ENCODE peak calls at places on chromosomes 3 and 15, in seven cellular contexts. J is gastrocnemius medialis, T is IMR-90, V is adrenal gland, U is suprapubic skin, D is HCT116, G is Peyer's patch. L is an unnamed sample.

GRCh38 chr3:29239377-29239776 is 41.5 kb upstream of the RBMS3 start:
- DNase-seq in D (no peak), J (no peak), U (no peak), G (no peak), T (peak), V (no peak), L (no peak)

GRCh38 chr3:94285874-94286273 is 223.0 kb downstream of the NSUN3 start:
- DNase-seq in G (no peak), U (no peak), T (no peak), V (no peak), J (no peak), D (no peak), L (no peak)

GRCh38 chr3:71591106-71591505 is 7.6 kb upstream of the FOXP1 start:
- DNase-seq in G (no peak), D (no peak), V (no peak), U (no peak), J (no peak), T (peak), L (no peak)

GRCh38 chr3:194132465-194133358 is 3.2 kb upstream of the HES1 start:
- DNase-seq in U (no peak), V (no peak), T (no peak), D (no peak), J (no peak), G (peak), L (no peak)

GRCh38 chr3:53150247-53151085 is 10.5 kb upstream of the PRKCD start:
- DNase-seq in D (peak), J (no peak), T (peak), U (no peak), V (peak), G (peak), L (peak)

GRCh38 chr3:70053293-70053692 is 53.8 kb downstream of the SAMMSON start:
- DNase-seq in T (no peak), D (no peak), U (no peak), V (no peak), J (no peak), G (no peak), L (no peak)

GRCh38 chr3:59425942-59426341 is 376.1 kb upstream of the CFAP20DC start:
- DNase-seq in V (no peak), G (no peak), J (no peak), T (no peak), U (no peak), D (no peak), L (no peak)

GRCh38 chr3:12158387-12159226 is at the start of gene TIMP4:
- DNase-seq in U (no peak), G (peak), T (peak), J (peak), D (no peak), V (peak), L (peak)

GRCh38 chr3:42036483-42036823 is 54.7 kb upstream of the TRAK1 start:
- DNase-seq in J (peak), U (no peak), D (no peak), T (peak), G (peak), V (peak), L (peak)

GRCh38 chr3:151016421-151016820 is 43.9 kb upstream of the CLRN1 start:
- DNase-seq in T (peak), V (no peak), G (no peak), D (no peak), U (no peak), J (no peak), L (no peak)

GRCh38 chr3:194364314-194364651 is 5.3 kb downstream of the LRRC15 start:
- DNase-seq in J (no peak), G (no peak), D (no peak), T (no peak), U (no peak), V (no peak), L (no peak)

GRCh38 chr3:48015451-48016182 is 599 bp downstream of the MAP4 start:
- DNase-seq in G (no peak), D (no peak), J (no peak), U (no peak), T (peak), V (no peak), L (no peak)
- TF ChIP-seq CTCF in G (no peak), D (no peak), J (no peak), U (no peak), T (no peak), V (no peak), L (no peak)

GRCh38 chr3:10502185-10502880 is 3.1 kb downstream of the ATP2B2 start:
- DNase-seq in T (no peak), U (no peak), V (no peak), J (no peak), D (no peak), G (no peak), L (no peak)

GRCh38 chr3:10503217-10503796 is 2.1 kb downstream of the ATP2B2 start:
- DNase-seq in G (no peak), U (no peak), J (no peak), T (no peak), V (no peak), D (no peak), L (no peak)

GRCh38 chr3:10505791-10506585 is 602 bp upstream of the ATP2B2 start:
- DNase-seq in D (no peak), V (no peak), J (no peak), G (no peak), U (no peak), T (no peak), L (no peak)

GRCh38 chr3:10505050-10505790 is at the start of gene ATP2B2:
- DNase-seq in U (no peak), J (no peak), T (no peak), V (no peak), G (no peak), D (no peak), L (no peak)

DNA sequence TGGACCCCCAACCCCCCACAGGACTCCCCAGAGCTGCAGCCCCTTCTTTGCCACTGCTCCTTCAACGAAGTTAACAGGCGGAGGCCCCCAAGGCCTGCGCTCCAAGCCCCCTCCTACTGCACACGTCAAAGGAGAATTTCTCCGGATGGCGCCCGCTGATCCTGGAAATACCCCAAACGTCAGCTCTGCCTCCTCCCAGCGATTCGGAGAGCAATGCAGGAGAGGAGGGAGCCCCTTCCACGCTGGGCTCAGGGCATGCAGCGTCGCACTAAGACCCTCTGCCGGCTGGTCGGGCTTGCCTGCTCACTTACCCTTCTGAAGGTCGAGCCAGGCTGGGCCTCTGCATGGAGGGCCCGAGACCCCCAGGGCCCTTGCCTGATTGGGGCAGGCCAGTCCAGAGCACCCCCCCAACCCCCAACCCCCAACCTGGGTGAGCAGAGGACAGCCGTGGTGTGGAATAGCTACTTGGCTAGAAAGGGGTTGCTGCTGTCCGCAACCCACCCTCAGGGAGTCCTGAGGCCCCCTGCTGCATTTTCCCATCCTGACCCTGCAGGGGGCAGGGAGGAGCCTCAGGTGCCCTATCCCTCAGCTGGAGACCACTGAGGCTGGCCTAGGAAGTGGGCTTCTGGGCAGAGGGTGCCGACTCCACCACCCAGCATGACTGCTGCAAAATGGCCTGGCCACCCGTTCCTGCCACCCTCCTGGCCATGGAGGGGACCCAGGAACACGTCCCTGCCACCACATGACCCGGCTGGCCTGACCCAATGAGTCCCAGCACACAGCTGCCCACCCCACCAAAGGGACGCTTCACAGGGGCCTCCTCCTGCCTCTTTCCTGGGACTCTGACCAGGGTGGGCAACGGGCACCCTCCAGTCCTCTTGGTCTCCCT is 981 bp downstream of the ATP2B2 start:
- DNase-seq in U (no peak), T (no peak), D (no peak), G (no peak), V (no peak), J (no peak), L (no peak)
- H3K4me3 ChIP-seq in U (no peak), T (no peak), D (no peak), G (peak), V (no peak), J (no peak), L (no peak)

DNA sequence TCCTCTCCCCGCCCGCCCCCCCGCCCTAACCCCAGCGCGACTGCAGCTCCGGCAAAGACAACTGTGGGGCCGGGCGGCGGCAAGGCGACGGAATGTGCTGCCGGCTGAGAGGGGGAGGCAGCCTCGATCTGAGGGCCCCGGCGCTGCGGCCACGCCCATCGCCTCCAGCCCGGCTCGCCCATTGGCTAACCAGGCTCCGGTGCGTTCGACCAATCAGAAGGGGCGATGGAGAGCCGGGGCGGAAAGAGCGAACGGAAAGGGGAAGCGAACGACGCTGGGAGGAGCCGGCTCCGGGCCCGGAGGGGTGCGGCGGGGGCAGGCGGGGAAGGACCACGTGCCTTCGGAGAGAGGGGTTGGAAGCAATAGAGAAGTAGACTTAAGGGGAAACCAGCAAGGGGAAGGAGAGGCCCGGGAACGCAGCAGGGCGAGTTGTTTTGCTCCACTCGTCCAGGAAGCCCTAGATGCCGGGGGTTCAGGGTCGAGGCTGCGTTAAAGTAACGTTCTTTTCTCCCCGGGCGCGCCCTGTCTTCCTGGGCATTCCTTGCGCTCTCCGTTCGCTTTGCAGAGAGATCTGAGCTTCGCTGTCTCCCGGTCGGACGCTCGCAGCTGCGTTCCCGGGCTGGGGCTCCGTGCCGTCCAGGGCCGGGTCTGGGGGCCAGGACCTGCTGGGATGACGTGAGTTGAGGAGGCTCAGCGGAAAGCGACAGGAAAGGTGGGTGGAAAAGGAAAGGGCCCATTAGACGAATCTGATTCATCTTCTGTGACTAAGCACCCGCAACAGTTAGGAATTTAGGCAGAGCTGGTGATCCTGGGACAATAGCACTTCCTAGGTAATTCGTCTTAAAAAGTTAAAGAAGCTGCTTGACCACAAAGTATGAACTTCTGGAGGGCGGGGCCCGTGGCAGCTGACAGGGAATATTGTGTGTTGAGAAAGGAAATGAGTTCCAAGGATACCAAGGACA is at the start of gene KPNA4:
- DNase-seq in D (peak), V (peak), J (peak), G (peak), T (peak), U (peak), L (peak)
- TF ChIP-seq POLR2A in D (peak), V (peak), J (peak), G (peak), T (peak), U (peak), L (no peak)

GRCh38 chr3:99895106-99895705 is 77.5 kb downstream of the CMSS1 start:
- DNase-seq in T (peak), D (no peak), J (no peak), U (no peak), G (no peak), V (no peak), L (no peak)
- TF ChIP-seq CTCF in T (no peak), D (no peak), J (no peak), U (no peak), G (no peak), V (no peak), L (no peak)

GRCh38 chr15:101623367-101624304 is 28.5 kb downstream of the TM2D3 start:
- DNase-seq in D (no peak), G (no peak), V (no peak), T (no peak), J (no peak), U (no peak), L (no peak)

GRCh38 chr15:101621961-101622360 is 30.2 kb downstream of the TM2D3 start:
- DNase-seq in T (no peak), U (no peak), G (no peak), D (no peak), J (no peak), V (no peak), L (no peak)

GRCh38 chr15:101625169-101625568 is 27.0 kb downstream of the TM2D3 start:
- DNase-seq in D (no peak), T (no peak), U (no peak), J (no peak), V (no peak), G (no peak), L (no peak)

GRCh38 chr15:101620645-101621044 is 31.5 kb downstream of the TM2D3 start:
- DNase-seq in T (no peak), G (no peak), U (no peak), D (no peak), V (no peak), J (no peak), L (no peak)

GRCh38 chr15:101625980-101626379 is 26.2 kb downstream of the TM2D3 start:
- DNase-seq in U (no peak), V (no peak), G (no peak), T (peak), D (no peak), J (no peak), L (no peak)
- H3K4me3 ChIP-seq in U (no peak), V (no peak), G (no peak), T (no peak), D (no peak), J (no peak), L (no peak)

DNA sequence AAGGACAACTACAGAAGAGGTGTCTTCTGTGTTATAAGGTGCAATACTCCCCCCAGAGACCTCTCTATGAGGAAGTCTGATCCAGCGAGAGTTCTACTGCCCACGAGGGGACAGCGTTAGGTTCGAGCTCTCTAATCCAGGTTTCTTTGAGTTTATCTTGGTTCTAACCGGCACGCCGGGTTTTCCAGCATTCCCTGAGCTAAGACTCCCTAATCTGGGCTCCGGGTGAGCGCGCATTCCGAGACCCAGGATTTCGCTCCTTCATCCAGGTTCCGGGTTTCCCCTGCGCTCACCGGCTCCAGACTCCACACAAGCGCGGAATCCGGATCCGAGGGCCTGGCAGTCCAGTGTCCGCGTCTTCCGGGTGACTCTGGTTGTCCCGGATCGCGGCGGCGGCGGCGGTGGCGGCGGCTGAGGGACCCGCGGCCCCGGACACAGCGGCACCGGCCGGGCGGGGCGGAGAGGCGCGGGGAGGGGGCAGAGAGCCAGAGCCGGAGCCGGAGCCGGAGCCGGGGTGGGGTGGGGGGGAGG is at the start of gene ZNF609:
- DNase-seq in T (peak), U (peak), J (peak), D (peak), G (peak), V (peak), L (peak)
- TF ChIP-seq POLR2A in T (peak), U (peak), J (peak), D (no peak), G (peak), V (peak), L (no peak)

GRCh38 chr3:24640330-24640877 is 145.8 kb upstream of the THRB start:
- DNase-seq in D (peak), T (no peak), U (no peak), V (no peak), J (no peak), G (no peak), L (no peak)
- TF ChIP-seq CTCF in D (peak), T (peak), U (peak), V (peak), J (peak), G (no peak), L (no peak)

GRCh38 chr3:57165637-57166036 is 484 bp upstream of the IL17RD start:
- DNase-seq in T (no peak), U (no peak), J (no peak), D (no peak), V (no peak), G (no peak), L (no peak)
- H3K4me3 ChIP-seq in T (no peak), U (peak), J (no peak), D (peak), V (no peak), G (no peak), L (no peak)

GRCh38 chr3:8501388-8502131 is at the start of gene LMCD1:
- DNase-seq in T (peak), V (peak), D (peak), U (peak), G (peak), J (peak), L (peak)
- TF ChIP-seq POLR2A in T (peak), V (peak), D (no peak), U (peak), G (no peak), J (peak), L (no peak)

DNA sequence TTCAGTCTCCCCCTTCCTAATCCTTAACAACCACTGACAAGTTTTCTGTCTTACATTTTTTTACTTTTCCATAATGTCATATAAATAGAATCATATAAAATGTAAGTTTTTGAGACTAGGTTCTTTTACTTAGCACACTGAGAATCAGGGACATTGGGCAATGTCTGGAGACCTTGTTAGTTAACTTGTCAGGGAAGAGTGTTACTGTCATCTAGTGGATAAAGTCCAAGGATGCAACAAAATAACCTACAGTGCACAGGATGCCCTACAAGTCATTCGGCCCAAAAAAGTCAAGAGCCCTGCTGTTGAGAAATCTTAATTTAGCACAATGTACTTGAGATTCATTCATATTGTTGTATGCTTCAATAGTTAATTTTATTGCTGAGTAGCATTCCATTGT is 95.6 kb upstream of the MCTP2 start:
- DNase-seq in D (no peak), G (no peak), T (no peak), V (no peak), U (no peak), J (no peak), L (no peak)
- TF ChIP-seq CTCF in D (no peak), G (no peak), T (no peak), V (no peak), U (no peak), J (no peak), L (no peak)

L was measured in lower leg skin.